ENCODE peak calls at places on chromosomes 1 and 21, in ten cellular contexts. J, A, S, N, B, D, H, Y, X and K are unnamed samples.

GRCh38 chr1:8947127-8947691 is 1.5 kb downstream of the CA6 start:
- DNase-seq in J (no peak), A (peak; percentile 50), S (no peak), N (no peak), B (peak; percentile 52), D (no peak), H (no peak), Y (no peak), X (no peak), K (no peak)

GRCh38 chr1:203945030-203945429 is 83.6 kb downstream of the SNRPE start:
- DNase-seq in J (no peak), A (no peak), S (no peak), N (no peak), B (no peak), D (no peak), H (no peak), Y (no peak), X (no peak), K (no peak)

GRCh38 chr1:35958558-35958957 is 27.7 kb downstream of the AGO3 start:
- DNase-seq in J (no peak), A (no peak), S (no peak), N (no peak), B (no peak), D (no peak), H (no peak), Y (no peak), X (no peak), K (no peak)

GRCh38 chr1:90761156-90761555 is 44.1 kb upstream of the BARHL2 start:
- DNase-seq in J (no peak), A (no peak), S (no peak), N (no peak), B (no peak), D (no peak), H (no peak), Y (no peak), X (no peak), K (no peak)

GRCh38 chr1:3121401-3122215 is 52.6 kb downstream of the PRDM16 start:
- DNase-seq in J (no peak), A (no peak), S (no peak), N (no peak), B (no peak), D (no peak), H (no peak), Y (no peak), X (no peak), K (no peak)

GRCh38 chr1:248810727-248811513 is 14.8 kb downstream of the SH3BP5L start:
- DNase-seq in J (peak; percentile 49), A (peak; percentile 65), S (no peak), N (no peak), B (no peak), D (no peak), H (peak; percentile 85), Y (no peak), X (no peak), K (peak; percentile 10)

GRCh38 chr1:102183711-102184110 is 187.0 kb upstream of the OLFM3 start:
- DNase-seq in J (no peak), A (no peak), S (no peak), N (no peak), B (no peak), D (no peak), H (no peak), Y (no peak), X (no peak), K (no peak)

GRCh38 chr1:161044908-161045748 is 649 bp downstream of the USF1 start:
- DNase-seq in J (peak; percentile 64), A (peak; percentile 94), S (peak; percentile 85), N (peak; percentile 58), B (peak; percentile 72), D (no peak), H (peak; percentile 93), Y (no peak), X (peak; percentile 49), K (peak; percentile 93)

GRCh38 chr21:42411891-42412635 is 8.4 kb downstream of the UBASH3A start:
- DNase-seq in J (no peak), A (no peak), S (no peak), N (no peak), B (no peak), D (no peak), H (peak; percentile 77), Y (no peak), X (no peak), K (no peak)

GRCh38 chr1:115954684-115955083 is 21.6 kb upstream of the SLC22A15 start:
- DNase-seq in J (no peak), A (no peak), S (no peak), N (no peak), B (no peak), D (no peak), H (no peak), Y (no peak), X (no peak), K (no peak)

GRCh38 chr1:230105754-230106625 is 39.0 kb downstream of the GALNT2 start:
- DNase-seq in J (no peak), A (peak; percentile 71), S (peak; percentile 84), N (peak; percentile 85), B (peak; percentile 68), D (no peak), H (no peak), Y (peak; percentile 36), X (no peak), K (peak; percentile 68)

GRCh38 chr1:4160181-4160580 is 260.1 kb upstream of the C1orf174 start:
- DNase-seq in J (no peak), A (no peak), S (no peak), N (no peak), B (no peak), D (no peak), H (no peak), Y (no peak), X (no peak), K (no peak)

GRCh38 chr1:242129103-242129502 is 130.2 kb upstream of the MAP1LC3C start:
- DNase-seq in J (no peak), A (no peak), S (no peak), N (no peak), B (no peak), D (no peak), H (no peak), Y (peak; percentile 31), X (no peak), K (peak; percentile 51)
- TF ChIP-seq CTCF in J (no peak), A (no peak), S (no peak), N (no peak), B (no peak), D (no peak), H (no peak), Y (peak; percentile 53), X (no peak), K (peak; percentile 31)

GRCh38 chr1:77683142-77683835 is 831 bp upstream of the ZZZ3 start:
- DNase-seq in J (peak; percentile 93), A (peak; percentile 95), S (peak; percentile 95), N (peak; percentile 89), B (peak; percentile 92), D (peak; percentile 95), H (peak; percentile 98), Y (peak; percentile 77), X (peak; percentile 90), K (peak; percentile 96)
- TF ChIP-seq POLR2A in J (peak; percentile 7), A (peak; percentile 55), S (peak; percentile 59), N (peak; percentile 17), B (no peak), D (no peak), H (no peak), Y (peak; percentile 58), X (peak; percentile 41), K (peak; percentile 81)

GRCh38 chr1:11906870-11907269 is 19.4 kb downstream of the KIAA2013 start:
- DNase-seq in J (no peak), A (peak; percentile 62), S (no peak), N (no peak), B (no peak), D (no peak), H (no peak), Y (no peak), X (no peak), K (no peak)

GRCh38 chr1:11904978-11905377 is 21.2 kb downstream of the KIAA2013 start:
- DNase-seq in J (no peak), A (no peak), S (no peak), N (no peak), B (no peak), D (no peak), H (no peak), Y (no peak), X (no peak), K (no peak)

GRCh38 chr1:11908139-11909021 is 17.8 kb downstream of the KIAA2013 start:
- DNase-seq in J (peak; percentile 92), A (peak; percentile 94), S (peak; percentile 95), N (peak; percentile 100), B (peak; percentile 93), D (peak; percentile 96), H (peak; percentile 98), Y (peak; percentile 99), X (peak; percentile 95), K (peak; percentile 95)

GRCh38 chr1:11903210-11903609 is 23.0 kb downstream of the KIAA2013 start:
- DNase-seq in J (no peak), A (no peak), S (no peak), N (no peak), B (no peak), D (no peak), H (no peak), Y (no peak), X (no peak), K (no peak)

DNA sequence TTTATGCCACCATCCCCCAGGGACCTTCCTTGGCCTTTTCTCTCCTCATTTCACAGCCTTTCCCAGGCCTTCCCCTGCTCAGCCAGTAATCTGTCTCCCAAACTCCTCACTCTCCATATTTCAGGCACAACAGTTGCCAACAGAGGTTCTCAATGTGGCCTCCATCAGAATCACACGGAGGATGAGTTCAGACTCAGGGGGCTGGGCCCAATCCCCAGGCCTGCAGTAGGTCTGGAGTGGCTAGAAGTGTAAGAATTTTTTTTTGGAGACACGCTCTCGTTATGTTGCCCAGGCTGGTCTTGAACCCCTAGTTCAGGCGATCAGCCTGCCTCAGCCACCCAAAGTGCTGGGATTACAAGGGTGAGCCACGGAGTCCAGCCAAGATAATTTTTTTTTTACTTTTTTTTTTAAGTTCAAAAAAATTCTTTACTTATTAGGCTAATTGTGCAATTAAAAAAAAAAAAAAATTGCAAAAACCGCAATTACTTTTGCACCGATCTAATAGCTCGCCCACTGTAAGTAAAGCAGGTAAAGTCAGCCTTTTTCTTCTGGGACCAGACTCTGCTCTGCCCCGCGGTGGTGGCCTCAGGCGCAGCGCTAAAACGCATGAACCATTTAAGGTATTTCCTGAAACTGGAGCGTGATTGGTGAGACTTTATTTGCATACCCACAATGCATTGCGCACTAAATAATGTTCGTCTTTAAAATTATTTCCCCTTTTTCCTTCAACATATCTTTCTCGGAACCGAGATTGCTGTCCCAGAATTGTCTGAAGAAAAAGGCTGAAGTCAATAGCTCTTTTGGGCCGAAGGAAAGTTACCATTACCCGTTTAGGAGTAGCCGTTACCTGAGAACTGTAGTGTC is 18.7 kb downstream of the KIAA2013 start:
- DNase-seq in J (peak; percentile 92), A (peak; percentile 98), S (peak; percentile 96), N (peak; percentile 95), B (peak; percentile 97), D (peak; percentile 97), H (peak; percentile 99), Y (peak; percentile 92), X (peak; percentile 90), K (peak; percentile 93)
- TF ChIP-seq CTCF in J (peak; percentile 74), A (peak; percentile 85), S (peak; percentile 96), N (peak; percentile 77), B (peak; percentile 89), D (peak; percentile 69), H (no peak), Y (peak; percentile 78), X (peak; percentile 95), K (peak; percentile 65)

DNA sequence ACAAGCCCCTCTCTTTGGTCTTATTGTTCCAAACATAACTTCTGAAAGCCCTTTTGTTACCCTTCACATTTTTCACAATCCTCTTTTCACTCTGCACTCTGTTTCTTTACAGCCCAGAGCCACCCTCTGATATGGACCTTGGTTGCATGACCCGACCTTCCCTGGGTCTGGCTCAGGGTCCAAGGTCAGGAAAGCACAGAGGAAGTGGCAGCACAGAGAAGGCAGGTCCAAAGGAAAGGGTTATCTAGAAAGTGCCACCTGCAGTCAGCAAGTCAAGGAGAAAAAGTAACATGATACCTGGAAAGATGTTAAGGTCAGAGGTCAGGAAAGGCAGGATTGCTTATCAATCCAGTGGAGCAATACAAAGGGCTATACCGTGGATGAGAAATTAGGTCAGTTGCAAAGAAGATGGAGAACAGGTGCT is 18.4 kb downstream of the BCAR3 start:
- DNase-seq in J (no peak), A (no peak), S (no peak), N (no peak), B (no peak), D (no peak), H (peak; percentile 69), Y (no peak), X (no peak), K (no peak)
- TF ChIP-seq POLR2A in J (no peak), A (no peak), S (no peak), N (no peak), B (no peak), D (no peak), H (no peak), Y (no peak), X (no peak), K (no peak)